ENCODE peak calls at places on chromosomes 2 and 18, in nine cellular contexts. S, P, T, H, A, Z, I, Y and L are unnamed samples.

GRCh38 chr18:79197531-79197930 is 128.3 kb downstream of the ATP9B start:
- DNase-seq in S (peak; percentile 50), P (no peak), T (no peak), H (no peak), A (no peak), Z (no peak), I (no peak), Y (no peak), L (no peak)

GRCh38 chr18:69858897-69859296 is 88.8 kb downstream of the CD226 start:
- DNase-seq in S (no peak), P (no peak), T (no peak), H (no peak), A (no peak), Z (no peak), I (no peak), Y (no peak), L (no peak)

GRCh38 chr2:159773426-159773825 is 24.6 kb downstream of the CD302 start:
- DNase-seq in S (no peak), P (no peak), T (no peak), H (no peak), A (no peak), Z (no peak), I (no peak), Y (no peak), L (no peak)

GRCh38 chr2:167480232-167480985 is 592.1 kb downstream of the XIRP2 start:
- DNase-seq in S (no peak), P (no peak), T (no peak), H (no peak), A (no peak), Z (no peak), I (no peak), Y (peak; percentile 37), L (no peak)

GRCh38 chr2:25743132-25743830 is 69.9 kb upstream of the DTNB start:
- DNase-seq in S (no peak), P (no peak), T (no peak), H (no peak), A (no peak), Z (no peak), I (no peak), Y (no peak), L (no peak)

GRCh38 chr2:39091535-39091934 is 29.3 kb downstream of the SOS1 start:
- DNase-seq in S (no peak), P (no peak), T (no peak), H (no peak), A (no peak), Z (no peak), I (no peak), Y (no peak), L (no peak)

GRCh38 chr2:204673877-204674276 is 128.6 kb downstream of the PARD3B start:
- DNase-seq in S (no peak), P (no peak), T (no peak), H (peak; percentile 64), A (no peak), Z (no peak), I (no peak), Y (no peak), L (peak; percentile 77)

GRCh38 chr2:177056540-177056939 is 156.1 kb upstream of the HNRNPA3 start:
- DNase-seq in S (no peak), P (no peak), T (no peak), H (no peak), A (no peak), Z (no peak), I (no peak), Y (no peak), L (no peak)